ENCODE peak calls at places on chromosomes 3 and 15, in nine cellular contexts. I is astrocyte of the spinal cord; O is AG08395; W is NCI-H2107; L is stimulated activated CD4-positive, alpha-beta T cell treated with anti-CD3 and anti-CD28 coated beads, TNF-alpha, amount 100 ng/mL, for 24 hours; J is activated CD4-positive, alpha-beta memory T cell treated with anti-CD3 and anti-CD28 coated beads, Interleukin-2, amount 10 ng/mL, durations not matched to agents 7 days and 5 days; X is pulmonary artery endothelial cell; A is T-helper 1 cell; H is stimulated activated CD8-positive, alpha-beta memory T cell treated with anti-CD3 and anti-CD28 coated beads, Interleukin-2, amount 100 ng/mL, for 48 hours. C is an unnamed sample.

GRCh38 chr3:174341014-174341413 is 518.1 kb upstream of the NAALADL2 start:
- DNase-seq in I (no peak), O (no peak), W (no peak), L (no peak), J (no peak), X (no peak), A (no peak), H (no peak), C (no peak)

GRCh38 chr3:58414538-58415197 is 19.0 kb downstream of the PDHB start:
- DNase-seq in I (peak; percentile 67), O (peak; percentile 71), W (no peak), L (peak; percentile 9), J (peak; percentile 54), X (peak; percentile 35), A (no peak), H (no peak), C (no peak)

GRCh38 chr3:138971766-138972320 is 24.8 kb downstream of the FOXL2NB start:
- DNase-seq in I (no peak), O (no peak), W (no peak), L (no peak), J (no peak), X (no peak), A (no peak), H (no peak), C (no peak)

GRCh38 chr15:57026016-57026602 is 107.7 kb downstream of the TCF12 start:
- DNase-seq in I (no peak), O (no peak), W (no peak), L (no peak), J (no peak), X (no peak), A (no peak), H (no peak), C (no peak)

GRCh38 chr3:123809597-123809996 is 74.5 kb downstream of the MYLK start:
- DNase-seq in I (peak; percentile 65), O (no peak), W (no peak), L (no peak), J (no peak), X (peak; percentile 78), A (no peak), H (no peak), C (no peak)

GRCh38 chr15:67574981-67575632 is 32.6 kb downstream of the MAP2K5 start:
- DNase-seq in I (peak; percentile 22), O (peak; percentile 19), W (no peak), L (no peak), J (no peak), X (no peak), A (no peak), H (no peak), C (no peak)

GRCh38 chr3:127446756-127447155 is 143.8 kb downstream of the TPRA1 start:
- DNase-seq in I (no peak), O (no peak), W (no peak), L (no peak), J (no peak), X (no peak), A (no peak), H (no peak), C (no peak)

GRCh38 chr15:54803139-54803808 is 393.5 kb downstream of the RSL24D1 start:
- DNase-seq in I (no peak), O (no peak), W (no peak), L (no peak), J (no peak), X (no peak), A (no peak), H (no peak), C (no peak)

GRCh38 chr15:91944334-91944733 is 90.8 kb downstream of the SLCO3A1 start:
- DNase-seq in I (no peak), O (no peak), W (no peak), L (no peak), J (no peak), X (no peak), A (no peak), H (no peak), C (no peak)

GRCh38 chr3:143750856-143751255 is 97.4 kb downstream of the SLC9A9 start:
- DNase-seq in I (no peak), O (no peak), W (no peak), L (no peak), J (no peak), X (no peak), A (no peak), H (no peak), C (no peak)

GRCh38 chr3:186566772-186567071 is 417 bp downstream of the TBCCD1 start:
- DNase-seq in I (no peak), O (peak; percentile 12), W (no peak), L (no peak), J (no peak), X (no peak), A (no peak), H (no peak), C (no peak)

GRCh38 chr3:82741346-82741745 is 979.9 kb upstream of the GBE1 start:
- DNase-seq in I (no peak), O (no peak), W (no peak), L (no peak), J (no peak), X (no peak), A (no peak), H (no peak), C (no peak)

GRCh38 chr15:90221251-90221900 is 12.4 kb downstream of the CIB1 start:
- DNase-seq in I (peak; percentile 74), O (peak; percentile 93), W (peak; percentile 31), L (peak; percentile 35), J (peak; percentile 39), X (peak; percentile 49), A (no peak), H (peak; percentile 22), C (no peak)

GRCh38 chr15:85168642-85169173 is 187.1 kb downstream of the PDE8A start:
- DNase-seq in I (peak; percentile 14), O (no peak), W (peak; percentile 4), L (peak; percentile 36), J (peak; percentile 30), X (no peak), A (peak; percentile 29), H (peak; percentile 18), C (no peak)

GRCh38 chr3:155047672-155048071 is 32.4 kb upstream of the MME start:
- DNase-seq in I (no peak), O (no peak), W (no peak), L (no peak), J (no peak), X (no peak), A (no peak), H (no peak), C (no peak)

GRCh38 chr3:126964261-126964660 is 18.7 kb upstream of the PLXNA1 start:
- DNase-seq in I (no peak), O (no peak), W (no peak), L (no peak), J (no peak), X (no peak), A (no peak), H (no peak), C (no peak)

GRCh38 chr15:62360286-62360685 is 195.2 kb upstream of the C2CD4B start:
- DNase-seq in I (no peak), O (no peak), W (peak; percentile 11), L (no peak), J (no peak), X (no peak), A (no peak), H (no peak), C (no peak)

GRCh38 chr3:156782319-156782718 is 43.8 kb upstream of the LEKR1 start:
- DNase-seq in I (no peak), O (no peak), W (no peak), L (no peak), J (no peak), X (no peak), A (no peak), H (no peak), C (no peak)

GRCh38 chr15:34851751-34852150 is 56.4 kb upstream of the ACTC1 start:
- DNase-seq in I (no peak), O (no peak), W (no peak), L (no peak), J (no peak), X (no peak), A (no peak), H (no peak), C (no peak)

GRCh38 chr3:195094211-195094921 is 176.6 kb downstream of the XXYLT1 start:
- DNase-seq in I (no peak), O (no peak), W (no peak), L (no peak), J (no peak), X (no peak), A (no peak), H (no peak), C (no peak)

GRCh38 chr3:4888913-4889846 is 90.1 kb upstream of the BHLHE40 start:
- DNase-seq in I (peak; percentile 14), O (no peak), W (no peak), L (no peak), J (peak; percentile 52), X (no peak), A (no peak), H (no peak), C (no peak)

GRCh38 chr15:21270474-21270873 is 169.8 kb downstream of the POTEB3 start:
- DNase-seq in I (peak; percentile 0), O (no peak), W (no peak), L (no peak), J (no peak), X (no peak), A (no peak), H (no peak), C (no peak)

GRCh38 chr3:142602630-142603339 is 6.6 kb downstream of the PLS1 start:
- DNase-seq in I (no peak), O (no peak), W (no peak), L (no peak), J (no peak), X (no peak), A (no peak), H (no peak), C (no peak)

GRCh38 chr3:127252446-127252845 is 35.4 kb downstream of the PRR20G start:
- DNase-seq in I (no peak), O (no peak), W (no peak), L (no peak), J (no peak), X (no peak), A (no peak), H (no peak), C (no peak)

GRCh38 chr3:12658593-12659058 is 5.3 kb downstream of the RAF1 start:
- DNase-seq in I (peak; percentile 82), O (peak; percentile 86), W (no peak), L (no peak), J (no peak), X (no peak), A (no peak), H (no peak), C (no peak)

GRCh38 chr3:78644847-78645246 is 1123.0 kb downstream of the ROBO1 start:
- DNase-seq in I (no peak), O (no peak), W (no peak), L (no peak), J (no peak), X (no peak), A (no peak), H (no peak), C (no peak)

GRCh38 chr3:59016930-59017616 is 32.8 kb downstream of the CFAP20DC start:
- DNase-seq in I (no peak), O (no peak), W (no peak), L (no peak), J (no peak), X (no peak), A (no peak), H (no peak), C (no peak)

GRCh38 chr3:59368887-59369286 is 319.1 kb upstream of the CFAP20DC start:
- DNase-seq in I (no peak), O (no peak), W (no peak), L (no peak), J (no peak), X (no peak), A (no peak), H (no peak), C (no peak)

GRCh38 chr15:31353931-31354330 is 27.3 kb downstream of the KLF13 start:
- DNase-seq in I (peak; percentile 6), O (peak; percentile 58), W (no peak), L (no peak), J (no peak), X (no peak), A (no peak), H (no peak), C (no peak)

GRCh38 chr3:141094851-141095545 is 43.9 kb downstream of the SPSB4 start:
- DNase-seq in I (peak; percentile 79), O (peak; percentile 68), W (peak; percentile 81), L (no peak), J (no peak), X (peak; percentile 52), A (no peak), H (no peak), C (no peak)